ENCODE peak calls at places on chromosomes 6 and 20, in nine cellular contexts. R is iris pigment epithelial cell; X is stimulated activated naive CD4-positive, alpha-beta T cell; U is activated T-helper 2 cell treated with anti-CD3 and anti-CD28 coated beads, Interferon-gamma antibody, Interleukin-2, Interleukin-4, amounts not matched to agents 10 μg/mL and 5 μg/mL and 100 μg/mL, durations not matched to agents 14 hours and 24 hours and 36 hours; G is AG10803; Q is caudate nucleus; J is globus pallidus; T is fibroblast of mammary gland; D is dermis blood vessel endothelial cell. N is an unnamed sample.

GRCh38 chr6:3340891-3341290 is 82.1 kb downstream of the PSMG4 start:
- DNase-seq in D (no peak), J (no peak), U (no peak), Q (no peak), X (no peak), T (peak), R (peak), G (peak), N (no peak)

GRCh38 chr20:38406476-38406875 is 28.7 kb downstream of the SNHG17 start:
- DNase-seq in D (no peak), X (no peak), U (no peak), R (no peak), G (no peak), J (peak), T (no peak), Q (no peak), N (no peak)

GRCh38 chr20:46022411-46023147 is 6.4 kb upstream of the SLC12A5 start:
- DNase-seq in D (peak), U (peak), G (peak), T (peak), J (no peak), R (no peak), Q (peak), X (peak), N (no peak)

GRCh38 chr6:137904822-137905617 is 38.0 kb downstream of the TNFAIP3 start:
- DNase-seq in G (peak), X (no peak), J (no peak), T (no peak), U (no peak), D (peak), R (peak), Q (no peak), N (no peak)

GRCh38 chr6:95593025-95593424 is 15.7 kb downstream of the MANEA start:
- DNase-seq in Q (no peak), D (peak), R (no peak), J (peak), U (no peak), T (no peak), G (no peak), X (no peak), N (no peak)

GRCh38 chr20:22490287-22491187 is 93.8 kb downstream of the FOXA2 start:
- DNase-seq in U (no peak), X (no peak), T (peak), Q (no peak), R (no peak), J (no peak), D (peak), G (no peak), N (no peak)

GRCh38 chr6:86723729-86724128 is 213.6 kb upstream of the HTR1E start:
- DNase-seq in U (no peak), Q (no peak), X (no peak), D (no peak), R (peak), G (no peak), T (no peak), J (no peak), N (no peak)

GRCh38 chr20:10705801-10706459 is 32.1 kb upstream of the JAG1 start:
- DNase-seq in Q (no peak), X (no peak), R (no peak), T (no peak), D (no peak), U (no peak), J (no peak), G (no peak), N (no peak)

GRCh38 chr6:7833753-7834075 is 76.9 kb downstream of the TXNDC5 start:
- DNase-seq in T (no peak), X (no peak), R (no peak), U (no peak), J (no peak), G (peak), D (no peak), Q (no peak), N (no peak)

GRCh38 chr6:152272486-152272885 is 364.7 kb downstream of the SYNE1 start:
- DNase-seq in G (no peak), R (peak), X (no peak), D (no peak), Q (no peak), J (no peak), T (no peak), U (no peak), N (no peak)

GRCh38 chr6:27062755-27063154 is 184.7 kb upstream of the PRSS16 start:
- DNase-seq in U (no peak), T (no peak), J (no peak), D (no peak), G (no peak), Q (no peak), X (no peak), R (no peak), N (no peak)

GRCh38 chr6:34638834-34639736 is 57.5 kb downstream of the ILRUN start:
- DNase-seq in X (no peak), G (peak), T (peak), D (no peak), J (no peak), U (no peak), R (no peak), Q (no peak), N (no peak)

GRCh38 chr6:151375833-151376232 is 15.5 kb downstream of the ZBTB2 start:
- DNase-seq in T (no peak), D (no peak), U (no peak), G (no peak), Q (no peak), J (peak), R (no peak), X (no peak), N (no peak)

GRCh38 chr6:12363651-12364381 is 73.7 kb downstream of the EDN1 start:
- DNase-seq in D (no peak), T (no peak), R (no peak), Q (no peak), U (no peak), J (peak), G (no peak), X (no peak), N (no peak)

GRCh38 chr20:41669708-41670263 is 51.6 kb upstream of the CHD6 start:
- DNase-seq in T (no peak), G (no peak), R (peak), X (no peak), Q (no peak), D (no peak), J (no peak), U (no peak), N (no peak)

GRCh38 chr6:139250296-139251274 is 41.2 kb downstream of the TXLNB start:
- DNase-seq in Q (no peak), X (peak), D (peak), G (peak), R (peak), T (peak), U (peak), J (peak), N (peak)

GRCh38 chr6:159929819-159930218 is 39.0 kb downstream of the MAS1 start:
- DNase-seq in T (no peak), G (no peak), D (peak), U (no peak), R (peak), J (no peak), X (no peak), Q (no peak), N (no peak)

GRCh38 chr6:140346461-140346860 is 972.0 kb upstream of the CITED2 start:
- DNase-seq in R (peak), Q (no peak), J (no peak), U (no peak), X (no peak), D (peak), T (peak), G (peak), N (no peak)

GRCh38 chr6:160035693-160036330 is 66.9 kb downstream of the IGF2R start:
- DNase-seq in X (no peak), U (no peak), R (no peak), Q (no peak), D (no peak), G (no peak), J (no peak), T (peak), N (no peak)

GRCh38 chr6:169865346-169866139 is 114.1 kb downstream of the ERMARD start:
- DNase-seq in T (no peak), J (no peak), Q (no peak), U (no peak), X (no peak), G (no peak), D (no peak), R (no peak), N (no peak)

GRCh38 chr6:26571592-26572296 is 25.0 kb upstream of the ABT1 start:
- DNase-seq in U (peak), J (peak), Q (peak), G (peak), X (peak), D (peak), T (peak), R (peak), N (no peak)

GRCh38 chr6:2875840-2876207 is 27.3 kb downstream of the SERPINB9 start:
- DNase-seq in R (peak), D (peak), X (peak), J (no peak), T (no peak), G (no peak), Q (no peak), U (no peak), N (no peak)

GRCh38 chr6:31216208-31216898 is 45.9 kb upstream of the POU5F1 start:
- DNase-seq in X (no peak), G (no peak), T (no peak), R (no peak), Q (no peak), U (no peak), D (no peak), J (no peak), N (no peak)

GRCh38 chr6:83518946-83519489 is 6.7 kb downstream of the PRSS35 start:
- DNase-seq in T (peak), R (peak), D (peak), G (peak), J (no peak), U (no peak), Q (no peak), X (no peak), N (no peak)

GRCh38 chr20:59664389-59665055 is 60.2 kb downstream of the PHACTR3 start:
- DNase-seq in T (no peak), J (no peak), G (no peak), D (no peak), R (no peak), U (no peak), Q (no peak), X (no peak), N (no peak)

GRCh38 chr20:30168025-30168799 is 1089.3 kb upstream of the DEFB115 start:
- DNase-seq in T (no peak), R (no peak), J (no peak), D (no peak), U (peak), Q (peak), X (no peak), G (no peak), N (no peak)

GRCh38 chr6:36596359-36596758 is 2.2 kb downstream of the SRSF3 start:
- DNase-seq in T (peak), R (no peak), D (peak), J (no peak), Q (no peak), U (no peak), X (peak), G (peak), N (no peak)

GRCh38 chr20:14972690-14973089 is 635.3 kb upstream of the FLRT3 start:
- DNase-seq in J (no peak), G (no peak), U (no peak), Q (no peak), D (no peak), X (no peak), T (no peak), R (no peak), N (no peak)

GRCh38 chr20:50813101-50813643 is 18.3 kb downstream of the BCAS4 start:
- DNase-seq in U (no peak), G (no peak), R (no peak), Q (no peak), D (no peak), X (no peak), J (no peak), T (no peak), N (no peak)

GRCh38 chr6:35083507-35083906 is 57.6 kb downstream of the TCP11 start:
- DNase-seq in D (no peak), X (no peak), R (no peak), G (no peak), J (no peak), U (no peak), T (no peak), Q (no peak), N (no peak)

GRCh38 chr6:6176132-6176531 is 144.3 kb downstream of the F13A1 start:
- DNase-seq in R (no peak), J (no peak), D (no peak), Q (no peak), G (no peak), U (no peak), T (no peak), X (no peak), N (no peak)

GRCh38 chr6:63348836-63349235 is 29.1 kb upstream of the LGSN start:
- DNase-seq in Q (no peak), U (no peak), R (no peak), X (no peak), J (no peak), D (no peak), T (no peak), G (no peak), N (no peak)